ENCODE peak calls at places on chromosomes 5 and 9, in four cellular contexts. One of them, this sample, is unnamed.

GRCh38 chr5:141051526-141051876 is 327 bp downstream of the PCDHB1 start:
- DNase-seq in heart left ventricle: no peak
- DNase-seq in stomach: no peak
- DNase-seq in right lobe of liver: no peak
- DNase-seq in this sample: no peak

GRCh38 chr5:80967500-80968181 is 7.5 kb downstream of the RASGRF2 start:
- DNase-seq in heart left ventricle: no peak
- DNase-seq in stomach: no peak
- DNase-seq in right lobe of liver: peak
- DNase-seq in this sample: no peak

GRCh38 chr5:37875051-37875787 is 35.4 kb upstream of the GDNF start:
- DNase-seq in right lobe of liver: no peak
- DNase-seq in stomach: no peak
- DNase-seq in heart left ventricle: no peak
- DNase-seq in this sample: no peak

GRCh38 chr9:115939065-115939765 is 214.4 kb upstream of the PAPPA start:
- DNase-seq in stomach: no peak
- DNase-seq in right lobe of liver: no peak
- DNase-seq in heart left ventricle: no peak
- DNase-seq in this sample: no peak

GRCh38 chr9:2599896-2600295 is 21.7 kb upstream of the VLDLR start:
- DNase-seq in right lobe of liver: no peak
- DNase-seq in heart left ventricle: no peak
- DNase-seq in stomach: no peak
- DNase-seq in this sample: no peak

GRCh38 chr5:143244000-143244736 is 159.3 kb downstream of the NR3C1 start:
- DNase-seq in stomach: peak
- DNase-seq in right lobe of liver: no peak
- DNase-seq in heart left ventricle: peak
- DNase-seq in this sample: peak

GRCh38 chr9:32414856-32415255 is 30.4 kb downstream of the ACO1 start:
- DNase-seq in stomach: no peak
- DNase-seq in heart left ventricle: no peak
- DNase-seq in right lobe of liver: no peak
- DNase-seq in this sample: no peak

GRCh38 chr9:99154356-99154755 is 49.4 kb downstream of the TGFBR1 start:
- DNase-seq in right lobe of liver: no peak
- DNase-seq in stomach: no peak
- DNase-seq in heart left ventricle: no peak
- DNase-seq in this sample: no peak

GRCh38 chr9:135513351-135513846 is 7.8 kb upstream of the LCN1 start:
- DNase-seq in stomach: peak
- DNase-seq in right lobe of liver: no peak
- DNase-seq in heart left ventricle: no peak
- DNase-seq in this sample: no peak

GRCh38 chr5:14228219-14228618 is 85.1 kb downstream of the TRIO start:
- DNase-seq in stomach: no peak
- DNase-seq in right lobe of liver: no peak
- DNase-seq in heart left ventricle: no peak
- DNase-seq in this sample: no peak

GRCh38 chr5:88732181-88732633 is 150.8 kb downstream of the MEF2C start:
- DNase-seq in stomach: no peak
- DNase-seq in right lobe of liver: no peak
- DNase-seq in heart left ventricle: no peak
- DNase-seq in this sample: peak

GRCh38 chr5:88732862-88733261 is 150.1 kb downstream of the MEF2C start:
- DNase-seq in right lobe of liver: no peak
- DNase-seq in heart left ventricle: no peak
- DNase-seq in stomach: no peak
- DNase-seq in this sample: no peak

GRCh38 chr5:88734191-88734640 is 148.8 kb downstream of the MEF2C start:
- DNase-seq in stomach: no peak
- DNase-seq in right lobe of liver: no peak
- DNase-seq in heart left ventricle: no peak
- DNase-seq in this sample: peak

GRCh38 chr5:88727705-88728313 is 155.2 kb downstream of the MEF2C start:
- DNase-seq in stomach: no peak
- DNase-seq in right lobe of liver: no peak
- DNase-seq in heart left ventricle: no peak
- DNase-seq in this sample: no peak

GRCh38 chr5:88729476-88730182 is 153.4 kb downstream of the MEF2C start:
- DNase-seq in stomach: peak
- DNase-seq in heart left ventricle: peak
- DNase-seq in right lobe of liver: no peak
- DNase-seq in this sample: peak
- H3K4me3 ChIP-seq in stomach: no peak
- H3K4me3 ChIP-seq in heart left ventricle: no peak
- H3K4me3 ChIP-seq in right lobe of liver: no peak
- H3K4me3 ChIP-seq in this sample: no peak

GRCh38 chr9:91033270-91033669 is 231.7 kb downstream of the SYK start:
- DNase-seq in right lobe of liver: no peak
- DNase-seq in heart left ventricle: no peak
- DNase-seq in stomach: no peak
- DNase-seq in this sample: no peak

GRCh38 chr9:91032056-91032455 is 230.4 kb downstream of the SYK start:
- DNase-seq in right lobe of liver: no peak
- DNase-seq in heart left ventricle: no peak
- DNase-seq in stomach: no peak
- DNase-seq in this sample: no peak

GRCh38 chr9:91027005-91027404 is 225.4 kb downstream of the SYK start:
- DNase-seq in right lobe of liver: no peak
- DNase-seq in heart left ventricle: no peak
- DNase-seq in stomach: no peak
- DNase-seq in this sample: no peak

GRCh38 chr9:91028166-91028827 is 226.7 kb downstream of the SYK start:
- DNase-seq in heart left ventricle: no peak
- DNase-seq in stomach: no peak
- DNase-seq in right lobe of liver: no peak
- DNase-seq in this sample: no peak

DNA sequence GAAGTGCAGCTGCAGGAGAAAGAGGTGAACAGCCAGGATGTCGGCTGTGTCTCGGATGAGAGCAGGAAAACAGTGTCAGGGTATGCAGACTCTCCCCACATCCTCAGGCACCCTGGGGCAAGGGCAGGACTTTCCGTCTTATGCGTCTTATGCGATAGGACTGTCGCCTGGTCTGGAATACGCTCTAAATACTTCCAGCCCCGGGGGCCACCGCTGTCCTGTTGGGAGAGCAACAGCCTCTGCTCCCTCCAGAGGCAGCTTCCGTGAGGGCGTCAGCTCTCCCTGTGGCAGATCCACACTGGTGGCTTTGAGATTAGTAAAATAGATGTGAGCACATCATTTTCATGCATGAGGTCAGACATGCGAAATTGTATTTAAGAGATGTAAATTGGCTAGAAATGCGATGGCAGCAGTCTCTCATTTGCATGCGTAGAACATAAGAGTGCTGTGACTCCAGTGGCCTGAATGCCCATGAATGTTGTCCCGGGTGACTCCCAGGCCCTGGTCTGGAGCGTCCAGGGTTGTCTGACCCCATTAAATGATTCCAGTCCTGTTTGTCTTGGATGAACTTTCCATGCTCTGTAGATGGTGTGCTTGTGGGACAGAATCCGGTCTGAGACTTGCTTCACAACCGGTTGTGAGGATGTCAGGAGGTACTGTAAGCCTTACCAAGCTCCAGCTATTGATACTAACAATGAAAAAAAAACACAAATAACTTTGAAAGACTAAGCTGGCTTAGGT is 228.2 kb downstream of the SYK start:
- DNase-seq in right lobe of liver: no peak
- DNase-seq in heart left ventricle: no peak
- DNase-seq in stomach: no peak
- DNase-seq in this sample: no peak
- TF ChIP-seq CTCF in right lobe of liver: no peak
- TF ChIP-seq CTCF in heart left ventricle: no peak
- TF ChIP-seq CTCF in stomach: no peak
- TF ChIP-seq CTCF in this sample: no peak

DNA sequence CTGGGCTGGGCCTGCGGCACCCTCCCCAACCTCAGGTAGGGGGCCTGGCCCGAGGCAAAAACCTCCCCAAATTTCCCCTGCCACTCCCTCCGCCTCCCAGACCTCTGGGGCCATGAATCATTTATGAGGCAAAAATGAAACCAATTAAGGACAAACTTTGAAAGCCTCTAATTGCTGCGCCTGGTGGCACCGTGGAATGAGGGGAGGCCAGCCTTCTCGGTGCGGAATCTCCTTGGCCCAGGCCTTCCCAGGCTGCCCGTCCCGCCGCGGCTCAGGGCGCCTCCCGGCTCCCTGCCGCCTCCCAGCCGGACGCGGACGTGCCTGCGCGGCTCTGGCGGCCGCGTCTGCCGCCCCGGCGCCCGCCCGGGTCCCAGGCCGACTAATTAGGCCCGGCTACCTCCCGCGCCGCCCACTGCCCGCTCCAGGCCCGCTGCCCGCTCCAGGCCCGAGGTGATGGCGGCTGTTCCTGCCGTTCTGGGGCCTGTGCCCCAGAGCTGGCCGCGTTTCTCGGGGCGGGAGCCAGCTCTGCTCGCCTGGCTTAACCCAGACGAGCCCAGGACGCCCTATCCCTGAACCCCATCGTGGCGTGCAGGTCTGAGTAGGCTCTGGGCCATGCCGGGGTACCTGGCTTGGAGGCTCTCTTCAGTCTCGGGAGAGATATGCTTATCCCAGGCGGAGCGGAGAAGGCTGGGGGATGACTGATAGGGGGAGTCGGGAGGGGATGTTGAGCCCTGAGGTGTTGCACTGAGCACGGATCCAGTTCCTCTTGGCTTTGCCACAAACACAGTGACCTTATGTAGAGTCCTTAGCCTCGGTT is 20.1 kb downstream of the CXXC5 start:
- DNase-seq in heart left ventricle: peak
- DNase-seq in stomach: peak
- DNase-seq in right lobe of liver: no peak
- DNase-seq in this sample: no peak
- TF ChIP-seq POLR2A in heart left ventricle: no peak
- TF ChIP-seq POLR2A in stomach: no peak
- TF ChIP-seq POLR2A in right lobe of liver: no peak
- TF ChIP-seq POLR2A in this sample: no peak

DNA sequence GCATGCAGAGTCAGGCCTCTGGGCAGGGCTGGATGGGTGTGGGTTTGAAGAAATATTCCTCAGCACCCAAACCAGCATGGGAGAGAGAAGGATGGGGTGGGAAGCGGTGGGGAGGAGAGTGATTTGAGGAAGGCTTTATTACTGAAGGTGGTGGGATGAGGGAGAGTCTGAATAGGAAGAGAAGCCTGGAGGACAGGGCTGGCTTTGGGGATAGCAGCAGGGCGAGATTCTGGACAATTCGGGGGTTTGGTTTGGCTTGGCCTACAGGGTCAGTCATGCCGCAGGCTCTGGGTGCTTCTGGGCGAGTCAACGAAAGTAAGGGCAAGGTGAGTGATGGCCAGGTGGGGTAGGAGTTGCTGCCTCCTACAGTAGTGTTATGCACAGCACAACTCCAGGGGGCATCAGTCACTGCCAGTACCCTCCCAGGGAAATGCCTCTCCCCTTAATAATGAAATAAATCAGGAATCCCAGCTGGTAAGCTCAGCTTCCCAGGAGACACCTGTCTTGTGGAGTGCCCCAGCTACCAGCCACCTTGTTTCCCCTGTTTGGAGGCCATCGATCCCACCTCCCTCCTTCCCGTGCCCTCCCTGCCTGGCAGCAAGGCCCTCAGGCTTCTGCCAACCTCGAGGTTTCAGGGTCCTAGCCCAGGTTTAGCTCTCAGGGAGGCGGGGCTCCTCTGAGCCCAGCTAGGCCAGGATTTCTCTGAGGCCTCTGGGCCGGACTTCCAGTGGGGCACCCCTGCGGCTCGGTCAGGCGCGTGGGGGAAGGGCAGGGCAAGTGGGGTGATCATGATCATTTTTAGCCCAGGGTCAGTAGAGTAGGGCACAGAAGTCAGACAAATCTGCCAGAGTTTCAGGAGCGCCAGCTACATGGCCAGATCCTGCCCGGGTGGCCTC is 741 bp upstream of the NKX2-5 start:
- DNase-seq in right lobe of liver: no peak
- DNase-seq in heart left ventricle: peak
- DNase-seq in stomach: no peak
- DNase-seq in this sample: peak
- H3K4me3 ChIP-seq in right lobe of liver: no peak
- H3K4me3 ChIP-seq in heart left ventricle: peak
- H3K4me3 ChIP-seq in stomach: no peak
- H3K4me3 ChIP-seq in this sample: no peak

This sample was measured in adrenal gland.